ENCODE peak calls at places on chromosomes 16 and 17, in nine cellular contexts. S, G, O, B, X, F, Y, P and R are unnamed samples.

GRCh38 chr16:1188781-1189189 is 35.9 kb downstream of the CACNA1H start:
- DNase-seq in S (no peak), F (no peak), B (peak), G (peak), O (no peak), X (no peak), Y (no peak), P (peak), R (peak)

GRCh38 chr17:57663326-57664070 is 81.6 kb downstream of the CCDC182 start:
- DNase-seq in F (no peak), S (no peak), B (no peak), P (no peak), Y (no peak), X (no peak), G (no peak), O (no peak), R (no peak)

GRCh38 chr17:73288534-73289302 is 23.1 kb downstream of the CDC42EP4 start:
- DNase-seq in Y (no peak), P (peak), G (no peak), S (no peak), O (no peak), F (no peak), X (no peak), B (no peak), R (no peak)

GRCh38 chr17:31508310-31509094 is 117.0 kb downstream of the RAB11FIP4 start:
- DNase-seq in Y (no peak), P (peak), O (no peak), F (no peak), S (no peak), X (peak), B (no peak), G (peak), R (no peak)

GRCh38 chr17:179721-180379 is 1.6 kb downstream of the DOC2B start:
- DNase-seq in G (no peak), S (no peak), X (no peak), B (no peak), F (no peak), O (no peak), P (no peak), Y (no peak), R (no peak)

GRCh38 chr17:57550671-57551315 is 194.3 kb downstream of the CCDC182 start:
- DNase-seq in X (no peak), G (no peak), P (no peak), B (no peak), F (no peak), S (no peak), Y (no peak), O (no peak), R (no peak)

GRCh38 chr16:54285414-54286066 is 1.0 kb downstream of the IRX3 start:
- DNase-seq in G (peak), O (no peak), Y (no peak), F (no peak), B (peak), P (peak), S (no peak), X (no peak), R (no peak)

GRCh38 chr17:42676424-42677011 is at the start of gene PLEKHH3:
- DNase-seq in O (no peak), P (no peak), Y (no peak), G (peak), S (no peak), F (peak), B (no peak), X (no peak), R (no peak)

GRCh38 chr16:54048994-54049929 is 237.3 kb downstream of the IRX3 start:
- DNase-seq in S (no peak), O (no peak), X (no peak), Y (peak), F (peak), B (no peak), P (no peak), G (no peak), R (no peak)

GRCh38 chr17:17959520-17960361 is 12.5 kb downstream of the TOM1L2 start:
- DNase-seq in G (peak), B (peak), P (no peak), F (no peak), X (no peak), S (no peak), O (no peak), Y (no peak), R (no peak)

GRCh38 chr17:4877089-4877488 is 22.2 kb upstream of the C17orf107 start:
- DNase-seq in Y (no peak), S (no peak), G (no peak), O (no peak), P (no peak), F (no peak), B (no peak), X (no peak), R (no peak)